ENCODE peak calls at places on chromosomes 12 and 14, in six cellular contexts. K is cardiac muscle cell; N is CD4-positive, CD25-positive, alpha-beta regulatory T cell; D is hepatocyte; Z is body of pancreas; V is HepG2. R is an unnamed sample.

GRCh38 chr12:25976289-25976688 is 17.8 kb downstream of the RASSF8 start:
- DNase-seq in K (no peak), N (no peak), D (no peak), Z (no peak), V (no peak), R (no peak)

GRCh38 chr12:106315523-106315922 is 13.0 kb downstream of the TCP11L2 start:
- DNase-seq in K (no peak), N (no peak), D (no peak), Z (no peak), V (no peak), R (no peak)

GRCh38 chr14:66425402-66425801 is 60.8 kb upstream of the CCDC196 start:
- DNase-seq in K (no peak), N (no peak), D (no peak), Z (peak; percentile 19), V (no peak), R (no peak)

GRCh38 chr12:60172696-60173095 is 576.9 kb downstream of the SLC16A7 start:
- DNase-seq in K (no peak), N (no peak), D (no peak), Z (peak; percentile 17), V (no peak), R (no peak)

GRCh38 chr12:39764944-39765560 is 145.4 kb upstream of the ABCD2 start:
- DNase-seq in K (peak; percentile 43), N (no peak), D (peak; percentile 56), Z (no peak), V (peak; percentile 12), R (peak; percentile 25)

GRCh38 chr14:75607044-75607443 is 28.6 kb downstream of the FLVCR2 start:
- DNase-seq in K (no peak), N (no peak), D (no peak), Z (no peak), V (peak; percentile 52), R (no peak)

GRCh38 chr14:53767566-53767965 is 189.1 kb downstream of the BMP4 start:
- DNase-seq in K (peak; percentile 55), N (no peak), D (no peak), Z (no peak), V (no peak), R (no peak)

GRCh38 chr12:54585243-54585642 is 3.2 kb downstream of the PPP1R1A start:
- DNase-seq in K (no peak), N (no peak), D (no peak), Z (no peak), V (no peak), R (no peak)

GRCh38 chr12:97595423-97595822 is 132.8 kb downstream of the RMST start:
- DNase-seq in K (no peak), N (no peak), D (no peak), Z (no peak), V (peak; percentile 74), R (no peak)

GRCh38 chr12:14959916-14960315 is 1.5 kb downstream of the ARHGDIB start:
- DNase-seq in K (no peak), N (no peak), D (no peak), Z (no peak), V (no peak), R (no peak)

GRCh38 chr14:29925106-29925722 is 2.4 kb downstream of the PRKD1 start:
- DNase-seq in K (no peak), N (no peak), D (no peak), Z (no peak), V (no peak), R (no peak)

GRCh38 chr12:60602601-60603000 is 1006.8 kb downstream of the SLC16A7 start:
- DNase-seq in K (no peak), N (no peak), D (no peak), Z (no peak), V (no peak), R (no peak)

GRCh38 chr12:123065666-123066457 is 85.0 kb downstream of the PITPNM2 start:
- DNase-seq in K (no peak), N (no peak), D (no peak), Z (no peak), V (no peak), R (no peak)

GRCh38 chr14:26992403-26993115 is 394.7 kb upstream of the NOVA1 start:
- DNase-seq in K (no peak), N (no peak), D (no peak), Z (no peak), V (no peak), R (no peak)

GRCh38 chr12:105569886-105570285 is 239.4 kb downstream of the C12orf75 start:
- DNase-seq in K (no peak), N (no peak), D (no peak), Z (no peak), V (no peak), R (no peak)

GRCh38 chr14:69484444-69485113 is at the start of gene PLEKHD1:
- DNase-seq in K (peak; percentile 61), N (no peak), D (peak; percentile 13), Z (peak; percentile 22), V (no peak), R (peak; percentile 83)

GRCh38 chr12:32089156-32089950 is 17.3 kb upstream of the BICD1 start:
- DNase-seq in K (no peak), N (no peak), D (no peak), Z (no peak), V (no peak), R (no peak)

GRCh38 chr14:84254205-84254788 is 1275.6 kb upstream of the FLRT2 start:
- DNase-seq in K (no peak), N (no peak), D (peak; percentile 16), Z (no peak), V (no peak), R (no peak)

GRCh38 chr12:84174115-84174514 is 738.5 kb downstream of the SLC6A15 start:
- DNase-seq in K (no peak), N (no peak), D (no peak), Z (no peak), V (no peak), R (no peak)

GRCh38 chr12:123056053-123056452 is 75.6 kb downstream of the ARL6IP4 start:
- DNase-seq in K (no peak), N (no peak), D (no peak), Z (no peak), V (no peak), R (no peak)

DNA sequence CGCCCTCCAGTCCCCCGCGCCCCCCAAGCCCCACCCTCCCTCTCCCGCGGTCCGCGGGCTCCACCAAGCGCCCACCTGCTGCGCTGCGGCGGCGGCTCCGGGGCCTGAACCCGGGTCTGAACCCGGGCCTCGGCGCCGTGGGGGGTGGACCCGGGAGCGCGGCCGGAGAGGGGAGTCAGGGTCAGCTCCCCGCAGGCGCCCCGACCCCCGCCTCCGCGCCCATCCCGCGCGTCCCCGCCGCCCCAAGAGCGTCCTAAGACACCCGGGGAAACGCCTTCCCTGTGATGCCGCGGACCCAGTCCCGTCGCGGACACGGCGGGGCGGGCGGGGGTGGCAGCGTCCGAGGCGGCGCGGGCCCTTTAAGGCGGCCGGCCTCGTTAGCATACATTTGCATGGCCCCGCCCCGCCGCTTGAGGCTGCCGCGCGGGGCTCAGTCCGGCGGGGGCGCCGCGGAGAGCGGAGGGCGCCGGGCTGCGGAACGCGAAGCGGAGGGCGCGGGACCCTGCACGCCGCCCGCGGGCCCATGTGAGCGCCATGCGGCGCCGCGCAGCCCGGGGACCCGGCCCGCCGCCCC is at the start of gene MMP17:
- DNase-seq in K (peak; percentile 83), N (peak; percentile 19), D (peak; percentile 81), Z (peak; percentile 68), V (no peak), R (no peak)
- H3K4me1 ChIP-seq in K (no peaks in the 10 kb centered on the region), N (peaks cover 33% of the 10 kb centered on the region), D (peaks cover 8% of the 10 kb centered on the region), Z (peaks cover 45% of the 10 kb centered on the region), V (peaks cover 55% of the 10 kb centered on the region), R (peaks cover 20% of the 10 kb centered on the region)

DNA sequence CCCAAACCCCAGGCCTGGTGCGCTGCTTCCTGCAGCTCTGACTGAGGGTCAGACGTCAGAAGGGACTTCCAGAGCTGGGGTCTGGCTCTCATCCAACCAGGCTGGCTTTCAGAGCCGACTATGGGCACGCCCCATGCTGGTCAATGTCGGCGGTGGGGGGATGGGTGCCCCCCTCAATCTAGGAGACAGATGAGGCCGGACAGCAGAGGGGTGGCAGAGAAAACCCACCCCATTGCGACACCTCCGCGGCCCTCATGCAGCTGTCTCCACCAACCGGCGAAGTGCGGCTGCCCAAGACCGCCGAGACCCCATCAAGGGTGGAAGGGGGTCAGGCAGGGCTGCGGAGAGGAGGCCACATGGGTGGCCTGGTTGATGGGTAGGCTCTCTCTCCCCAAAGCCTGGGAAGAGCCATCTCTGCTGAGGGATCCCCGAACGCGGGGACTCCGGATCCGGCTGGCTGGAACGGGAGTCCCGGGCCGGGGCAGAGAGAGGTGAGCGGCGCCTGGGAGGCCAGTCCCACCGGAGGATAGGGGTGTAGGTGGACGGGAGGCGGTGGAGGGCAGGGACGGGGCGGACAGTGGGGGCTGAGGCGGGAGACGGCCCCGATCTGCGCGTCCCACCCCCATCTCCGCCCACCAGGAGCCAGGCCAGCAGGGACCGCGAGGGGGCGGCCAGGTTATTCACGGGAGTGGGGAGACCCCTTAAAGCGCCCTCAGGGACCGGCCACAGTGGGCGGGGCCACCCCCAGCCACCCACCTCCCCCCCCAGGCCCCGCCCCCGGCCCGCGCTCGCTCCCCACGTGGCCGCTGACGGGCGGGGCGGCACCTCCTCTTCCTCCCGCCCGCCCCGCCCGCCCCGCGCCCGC is at the start of gene INF2:
- DNase-seq in K (peak; percentile 83), N (peak; percentile 54), D (peak; percentile 88), Z (peak; percentile 81), V (peak; percentile 62), R (peak; percentile 84)
- H3K4me1 ChIP-seq in K (peaks cover 6% of the 10 kb centered on the region), N (peaks cover 80% of the 10 kb centered on the region), D (peaks cover 36% of the 10 kb centered on the region), Z (peaks cover 43% of the 10 kb centered on the region), V (peaks cover 66% of the 10 kb centered on the region), R (peaks cover 41% of the 10 kb centered on the region)

DNA sequence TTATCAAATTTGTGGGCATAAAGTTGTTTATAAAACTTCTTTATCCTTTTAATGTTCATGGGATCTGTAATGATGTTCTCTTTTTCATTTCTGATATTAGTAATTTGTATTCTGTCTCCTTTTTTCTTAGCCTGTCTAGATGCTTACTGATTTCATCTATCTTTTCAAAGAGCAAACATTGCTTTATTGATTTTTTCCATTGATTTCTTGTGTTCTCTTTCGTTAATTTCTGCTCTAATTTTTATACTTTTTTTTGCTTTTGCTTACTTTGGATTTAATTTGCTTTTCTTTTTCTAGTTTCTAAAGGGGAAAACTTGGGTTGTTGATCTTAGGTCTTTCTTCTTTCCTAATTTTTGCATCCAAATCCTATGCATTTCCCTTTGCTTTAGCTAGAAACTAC is 42.5 kb downstream of the CRADD start:
- DNase-seq in K (no peak), N (no peak), D (no peak), Z (no peak), V (no peak), R (no peak)
- H3K4me1 ChIP-seq in K (no peaks in the 10 kb centered on the region), N (no peaks in the 10 kb centered on the region), D (no peaks in the 10 kb centered on the region), Z (peaks cover 8% of the 10 kb centered on the region), V (peaks cover 13% of the 10 kb centered on the region), R (no peaks in the 10 kb centered on the region)

GRCh38 chr12:42192258-42192657 is 45.8 kb downstream of the YAF2 start:
- DNase-seq in K (no peak), N (no peak), D (no peak), Z (no peak), V (no peak), R (no peak)

GRCh38 chr12:42186793-42187192 is 42.1 kb upstream of the GXYLT1 start:
- DNase-seq in K (no peak), N (no peak), D (no peak), Z (no peak), V (no peak), R (no peak)

GRCh38 chr12:42187799-42188198 is 43.1 kb upstream of the GXYLT1 start:
- DNase-seq in K (no peak), N (no peak), D (peak; percentile 14), Z (no peak), V (no peak), R (no peak)

DNA sequence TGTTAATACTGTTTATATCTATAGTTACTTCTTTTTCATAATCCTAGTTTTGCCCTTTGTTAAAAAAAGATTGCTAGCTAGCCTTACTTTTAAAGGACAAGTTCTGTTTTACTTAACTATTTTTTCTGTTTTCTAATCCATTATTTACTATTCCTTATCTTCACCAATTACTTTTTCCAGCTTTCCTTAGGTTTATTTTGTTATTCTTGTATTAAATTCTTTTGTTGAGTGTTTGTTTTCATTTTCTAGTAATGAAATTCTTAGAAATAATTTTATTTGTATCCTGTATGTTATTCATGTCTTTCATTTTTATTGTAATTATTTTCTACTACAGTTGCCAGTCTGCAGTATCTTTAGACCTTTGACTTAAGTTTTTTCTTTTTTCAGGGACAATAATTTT is 45.7 kb upstream of the GXYLT1 start:
- DNase-seq in K (no peak), N (no peak), D (no peak), Z (no peak), V (no peak), R (no peak)
- H3K4me1 ChIP-seq in K (no peaks in the 10 kb centered on the region), N (no peaks in the 10 kb centered on the region), D (no peaks in the 10 kb centered on the region), Z (no peaks in the 10 kb centered on the region), V (no peaks in the 10 kb centered on the region), R (peaks cover 9% of the 10 kb centered on the region)

R was measured in Caco-2.